ENCODE peak calls at places on chromosomes 13 and 19, in five cellular contexts. N is Peyer's patch, B is uterus, X is IMR-90, W is thyroid gland. P is an unnamed sample.

GRCh38 chr13:94419304-94419943 is 60.1 kb downstream of the DCT start:
- DNase-seq in B (no peak), W (no peak), X (peak; percentile 86), N (no peak), P (no peak)

GRCh38 chr19:41316306-41316920 is 6.4 kb downstream of the CCDC97 start:
- DNase-seq in X (no peak), B (no peak), W (no peak), N (no peak), P (no peak)

GRCh38 chr19:558770-559439 is 13.5 kb upstream of the BSG start:
- DNase-seq in W (no peak), N (no peak), X (peak; percentile 14), B (peak; percentile 62), P (no peak)

GRCh38 chr13:95833713-95834112 is 156.8 kb downstream of the DNAJC3 start:
- DNase-seq in X (peak; percentile 11), B (no peak), N (no peak), W (no peak), P (no peak)

GRCh38 chr13:98310485-98311199 is 133.6 kb upstream of the RNF113B start:
- DNase-seq in W (no peak), B (no peak), X (no peak), N (no peak), P (no peak)

GRCh38 chr19:40776966-40777794 is 867 bp upstream of the RAB4B start:
- DNase-seq in X (peak; percentile 91), N (peak; percentile 98), W (peak; percentile 91), B (peak; percentile 95), P (peak; percentile 96)

GRCh38 chr13:39765801-39766463 is 110.5 kb downstream of the COG6 start:
- DNase-seq in W (peak; percentile 76), B (peak; percentile 51), X (no peak), N (no peak), P (no peak)

GRCh38 chr13:26037302-26037701 is 14.5 kb downstream of the SHISA2 start:
- DNase-seq in X (no peak), N (no peak), B (no peak), W (peak; percentile 48), P (no peak)

GRCh38 chr13:71089105-71089504 is 777.9 kb downstream of the DACH1 start:
- DNase-seq in X (no peak), N (no peak), W (no peak), B (no peak), P (no peak)

GRCh38 chr13:47112205-47112896 is 215.5 kb upstream of the HTR2A start:
- DNase-seq in X (no peak), W (no peak), N (no peak), B (no peak), P (no peak)

GRCh38 chr19:8361921-8362793 is 1.8 kb upstream of the ANGPTL4 start:
- DNase-seq in B (peak; percentile 88), W (peak; percentile 99), N (peak; percentile 56), X (peak; percentile 99), P (peak; percentile 98)

GRCh38 chr13:49996951-49997895 is at the start of gene TRIM13:
- DNase-seq in W (peak; percentile 93), B (peak; percentile 90), X (peak; percentile 88), N (peak; percentile 91), P (peak; percentile 91)

GRCh38 chr19:18109731-18110671 is 12.4 kb downstream of the MAST3 start:
- DNase-seq in X (no peak), W (peak; percentile 57), N (peak; percentile 54), B (no peak), P (no peak)

GRCh38 chr13:99067160-99067985 is 89.5 kb upstream of the DOCK9 start:
- DNase-seq in W (no peak), B (no peak), N (no peak), X (peak; percentile 85), P (no peak)

GRCh38 chr19:36009220-36009619 is 607 bp upstream of the SYNE4 start:
- DNase-seq in N (peak; percentile 34), X (peak; percentile 48), W (peak; percentile 78), B (peak; percentile 60), P (no peak)

GRCh38 chr19:16822648-16823047 is 6.5 kb upstream of the SIN3B start:
- DNase-seq in N (no peak), W (no peak), B (no peak), X (no peak), P (no peak)
- TF ChIP-seq CTCF in N (no peak), W (no peak), B (no peak), X (no peak), P (no peak)

GRCh38 chr13:108227651-108228272 is 9.6 kb downstream of the ABHD13 start:
- DNase-seq in X (peak; percentile 52), B (no peak), W (no peak), N (no peak), P (no peak)
- H3K27ac ChIP-seq in X (no peak overlapping the region), B (no peak overlapping the region), W (no peak overlapping the region), N (no peak overlapping the region), P (no peak overlapping the region)

GRCh38 chr19:48738557-48739399 is 1.6 kb downstream of the RASIP1 start:
- DNase-seq in W (peak; percentile 95), N (peak; percentile 96), B (peak; percentile 95), X (peak; percentile 65), P (peak; percentile 95)
- TF ChIP-seq POLR2A in W (peak; percentile 61), N (no peak), B (peak; percentile 34), X (no peak), P (no peak)

DNA sequence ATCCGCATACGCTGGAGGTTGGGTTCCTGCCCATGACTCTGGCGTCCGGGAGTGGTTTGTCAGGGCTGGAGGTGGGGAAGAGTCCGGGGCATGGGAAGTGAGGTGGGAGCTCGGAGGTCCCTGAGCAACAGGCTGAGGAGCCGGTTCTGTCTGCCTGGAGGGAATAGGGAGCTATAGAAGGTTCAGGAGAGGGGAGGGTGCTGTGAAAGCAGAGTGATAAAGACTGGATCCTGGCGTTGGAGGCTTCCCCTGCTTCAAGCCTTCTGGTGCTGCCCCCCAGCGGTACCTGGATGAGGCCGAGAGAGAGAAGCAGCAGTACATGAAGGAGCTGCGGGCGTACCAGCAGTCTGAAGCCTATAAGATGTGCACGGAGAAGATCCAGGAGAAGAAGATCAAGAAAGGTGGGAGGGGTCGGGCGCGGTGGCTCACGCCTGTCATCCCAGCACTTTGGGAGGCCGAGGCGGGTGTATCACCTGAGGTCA is 2.6 kb downstream of the HMG20B start:
- DNase-seq in W (no peak), N (no peak), B (no peak), X (peak; percentile 16), P (no peak)
- TF ChIP-seq CTCF in W (no peak), N (peak; percentile 14), B (no peak), X (peak; percentile 22), P (no peak)